ENCODE peak calls at places on chromosomes 11 and 22, in four cellular contexts. R is H1, L is H9, W is neuronal stem cell. J is an unnamed sample.

GRCh38 chr22:46547179-46547882 is 9.9 kb upstream of the CELSR1 start:
- DNase-seq in L (no peak), W (no peak), R (no peak), J (peak; percentile 35)

GRCh38 chr11:125086633-125087296 is 23.7 kb downstream of the SLC37A2 start:
- DNase-seq in L (no peak), W (no peak), R (no peak), J (no peak)

GRCh38 chr22:49502126-49502826 is 325.4 kb downstream of the BRD1 start:
- DNase-seq in W (no peak), L (no peak), R (no peak), J (peak; percentile 53)

GRCh38 chr22:46245515-46245914 is 4.6 kb downstream of the CDPF1 start:
- DNase-seq in R (no peak), W (no peak), L (no peak), J (no peak)

GRCh38 chr22:30004101-30004500 is 76.2 kb upstream of the HORMAD2 start:
- DNase-seq in W (no peak), R (no peak), L (no peak), J (no peak)

GRCh38 chr11:78784321-78785061 is 209.8 kb upstream of the NARS2 start:
- DNase-seq in W (no peak), R (no peak), L (no peak), J (no peak)

GRCh38 chr11:130315354-130315970 is 745 bp upstream of the ZBTB44 start:
- DNase-seq in R (no peak), W (no peak), L (peak; percentile 77), J (no peak)

GRCh38 chr11:44530413-44531115 is 34.9 kb upstream of the CD82 start:
- DNase-seq in L (no peak), R (no peak), W (no peak), J (no peak)

GRCh38 chr11:75100314-75100713 is 3.6 kb upstream of the OR2AT4 start:
- DNase-seq in L (no peak), W (no peak), R (no peak), J (peak; percentile 2)

GRCh38 chr22:25403752-25404471 is 160.6 kb upstream of the GRK3 start:
- DNase-seq in R (no peak), W (no peak), L (no peak), J (peak; percentile 20)

GRCh38 chr11:133639408-133639807 is 107.1 kb upstream of the OPCML start:
- DNase-seq in R (no peak), W (no peak), L (no peak), J (no peak)

GRCh38 chr11:1298695-1299492 is 10.5 kb downstream of the TOLLIP start:
- DNase-seq in W (no peak), R (no peak), L (peak; percentile 49), J (peak; percentile 76)

GRCh38 chr11:2166091-2166851 is 5.3 kb upstream of the INS start:
- DNase-seq in R (no peak), W (no peak), L (peak; percentile 69), J (peak; percentile 68)

GRCh38 chr11:95338430-95338991 is 107.5 kb upstream of the SESN3 start:
- DNase-seq in W (no peak), R (no peak), L (no peak), J (no peak)

GRCh38 chr11:7571640-7572000 is 57.8 kb downstream of the PPFIBP2 start:
- DNase-seq in R (peak; percentile 43), L (peak; percentile 85), W (peak; percentile 67), J (peak; percentile 90)

GRCh38 chr22:37454857-37455686 is 27.8 kb upstream of the ELFN2 start:
- DNase-seq in W (no peak), R (no peak), L (no peak), J (peak; percentile 44)

GRCh38 chr11:46868912-46869311 is 22.8 kb upstream of the CKAP5 start:
- DNase-seq in L (no peak), R (no peak), W (no peak), J (no peak)

GRCh38 chr11:86519064-86519911 is 144.6 kb downstream of the CCDC81 start:
- DNase-seq in L (no peak), R (no peak), W (no peak), J (peak; percentile 92)

GRCh38 chr11:128488471-128488870 is 98.9 kb downstream of the ETS1 start:
- DNase-seq in R (no peak), L (no peak), W (no peak), J (no peak)

GRCh38 chr22:47284822-47285221 is 522.4 kb downstream of the TBC1D22A start:
- DNase-seq in L (no peak), R (no peak), W (no peak), J (no peak)

GRCh38 chr11:27362032-27362431 is 983 bp downstream of the CCDC34 start:
- DNase-seq in L (no peak), W (no peak), R (no peak), J (no peak)

GRCh38 chr22:31626427-31627150 is 35.4 kb downstream of the PISD start:
- DNase-seq in R (no peak), L (peak; percentile 24), W (no peak), J (no peak)

GRCh38 chr11:133928628-133929059 is 28.1 kb downstream of the IGSF9B start:
- DNase-seq in W (no peak), R (no peak), L (peak; percentile 64), J (peak; percentile 67)

GRCh38 chr11:44817207-44817944 is 90.6 kb downstream of the TSPAN18 start:
- DNase-seq in R (no peak), W (no peak), L (no peak), J (no peak)

GRCh38 chr11:20089796-20090653 is 70.2 kb downstream of the DBX1 start:
- DNase-seq in W (no peak), R (no peak), L (no peak), J (no peak)

GRCh38 chr11:105164226-105164625 is 24.7 kb upstream of the CARD18 start:
- DNase-seq in L (no peak), R (no peak), W (no peak), J (no peak)

GRCh38 chr11:30346068-30346688 is 23.3 kb downstream of the ARL14EP start:
- DNase-seq in R (no peak), W (peak; percentile 58), L (no peak), J (peak; percentile 82)

GRCh38 chr11:95266751-95267374 is 35.9 kb upstream of the SESN3 start:
- DNase-seq in R (no peak), W (no peak), L (no peak), J (no peak)

GRCh38 chr22:33049125-33049729 is 9.0 kb downstream of the SYN3 start:
- DNase-seq in R (no peak), W (peak; percentile 49), L (peak; percentile 79), J (peak; percentile 46)

GRCh38 chr11:115334932-115335788 is 169.1 kb downstream of the CADM1 start:
- DNase-seq in L (no peak), R (no peak), W (peak; percentile 12), J (no peak)

GRCh38 chr22:21942939-21943338 is 9.7 kb downstream of the PPM1F start:
- DNase-seq in R (no peak), L (no peak), W (no peak), J (no peak)
- H2AK5ac ChIP-seq in R (no peak overlapping the region), L (no peak overlapping the region), W (no peak overlapping the region), J (no peak overlapping the region)

GRCh38 chr11:92964471-92964870 is 5.0 kb upstream of the MTNR1B start:
- DNase-seq in R (no peak), L (no peak), W (no peak), J (peak; percentile 84)
- H3K27me3 ChIP-seq in R (peaks cover 13% of the 10 kb centered on the region), L (peaks cover 13% of the 10 kb centered on the region), W (no peaks in the 10 kb centered on the region), J (peaks cover 6% of the 10 kb centered on the region)

GRCh38 chr11:28984216-28984615 is 876.0 kb downstream of the METTL15 start:
- DNase-seq in R (no peak), L (no peak), W (no peak), J (no peak)
- H3K14ac ChIP-seq in R (no peak overlapping the region), L (no peak overlapping the region), W (no peak overlapping the region), J (no peak overlapping the region)

DNA sequence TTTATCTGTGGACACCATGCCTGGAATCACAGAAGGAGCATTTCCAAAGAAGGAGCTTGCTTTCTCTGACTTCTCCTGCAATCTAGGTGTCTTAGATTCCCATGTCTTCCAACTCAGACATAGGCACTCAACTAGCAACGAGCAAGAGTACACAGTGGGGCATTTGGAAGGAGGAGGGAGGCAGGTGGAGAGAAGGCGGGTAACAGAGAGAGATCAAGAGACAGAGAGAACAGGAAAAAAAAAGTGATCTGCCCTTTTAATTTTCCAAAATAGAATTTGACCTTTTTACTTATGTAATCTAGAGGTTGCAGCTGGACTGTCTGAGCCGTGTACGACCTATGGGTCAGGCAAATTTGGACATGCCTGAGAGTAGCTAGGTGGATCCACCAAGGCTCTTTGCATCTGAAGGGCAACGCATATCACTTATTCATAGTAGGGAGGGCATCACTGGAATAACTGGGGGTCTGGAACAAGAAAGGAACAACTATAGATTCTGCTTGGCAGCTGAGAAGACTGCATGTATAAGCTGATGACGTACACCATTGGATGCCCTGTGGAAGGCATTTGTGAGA is 37.3 kb upstream of the POGLUT3 start:
- DNase-seq in R (no peak), W (no peak), L (no peak), J (no peak)
- H2AK5ac ChIP-seq in R (no peak overlapping the region), W (no peak overlapping the region), L (no peak overlapping the region), J (no peak overlapping the region)

GRCh38 chr11:76789443-76789719 is 6.2 kb downstream of the TSKU start:
- DNase-seq in W (no peak), R (no peak), L (no peak), J (no peak)

GRCh38 chr11:76790251-76790650 is 7.1 kb downstream of the TSKU start:
- DNase-seq in L (no peak), W (no peak), R (no peak), J (no peak)

GRCh38 chr11:76787911-76788596 is 4.9 kb downstream of the TSKU start:
- DNase-seq in R (no peak), W (no peak), L (no peak), J (peak; percentile 93)

GRCh38 chr11:76787271-76787670 is 4.1 kb downstream of the TSKU start:
- DNase-seq in W (no peak), L (no peak), R (no peak), J (no peak)

GRCh38 chr11:76788661-76789442 is 5.7 kb downstream of the TSKU start:
- DNase-seq in L (no peak), W (no peak), R (no peak), J (peak; percentile 92)
- H3K27me3 ChIP-seq in L (no peaks in the 10 kb centered on the region), W (no peaks in the 10 kb centered on the region), R (no peaks in the 10 kb centered on the region), J (no peaks in the 10 kb centered on the region)

GRCh38 chr22:17954860-17955587 is 69.3 kb downstream of the MICAL3 start:
- DNase-seq in L (no peak), W (no peak), R (no peak), J (no peak)
- H3K14ac ChIP-seq in L (peak overlapping the region; percentile 2), W (no peak overlapping the region), R (no peak overlapping the region), J (no peak overlapping the region)

GRCh38 chr11:9808943-9809342 is 145.1 kb downstream of the SWAP70 start:
- DNase-seq in L (no peak), R (no peak), W (peak; percentile 45), J (peak; percentile 73)

GRCh38 chr11:9817191-9817590 is 153.3 kb downstream of the SWAP70 start:
- DNase-seq in L (no peak), W (no peak), R (no peak), J (no peak)

GRCh38 chr11:9815486-9816136 is 151.7 kb downstream of the SWAP70 start:
- DNase-seq in R (no peak), W (no peak), L (no peak), J (peak; percentile 56)

DNA sequence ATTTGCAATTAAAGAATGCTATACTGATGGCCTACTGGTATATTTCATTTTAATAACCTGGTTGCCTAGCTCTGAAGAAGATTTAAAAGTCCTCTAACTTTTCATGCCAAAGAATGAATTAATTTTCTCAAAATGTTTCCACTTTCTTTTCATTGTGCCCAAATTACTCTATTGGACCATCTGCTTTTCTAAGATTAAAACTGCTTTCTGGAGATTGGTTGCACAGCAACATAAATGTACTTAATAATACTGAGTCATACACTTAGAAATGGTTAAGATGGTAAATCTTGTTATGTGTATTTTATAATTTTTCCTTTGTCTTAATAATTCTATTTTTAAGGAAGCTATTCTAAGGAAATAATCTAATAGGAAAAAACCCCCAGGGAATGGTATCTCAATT is 150.2 kb downstream of the SWAP70 start:
- DNase-seq in R (no peak), L (no peak), W (no peak), J (no peak)
- H2AK5ac ChIP-seq in R (no peak overlapping the region), L (no peak overlapping the region), W (no peak overlapping the region), J (no peak overlapping the region)

J was measured in trophoblast cell.